ENCODE peak calls at places on chromosomes 4 and X, in ten cellular contexts. J is Calu3, T is hepatocyte, Q is gastrocnemius medialis, D is lower lobe of right lung, I is colonic mucosa, G is GM13977, M is progenitor cell of endocrine pancreas, Z is GM13976, H is tibial artery. X is an unnamed sample.
A peak's percentile ranks its signal among the peaks of the same experiment; 100 is the strongest.

GRCh38 chr4:26806331-26806730 is 54.3 kb upstream of the STIM2 start:
- DNase-seq in M (no peak), T (no peak), I (no peak), Q (no peak), G (no peak), Z (no peak), H (no peak), J (no peak), D (no peak), X (no peak)

GRCh38 chr4:124757121-124757520 is 44.6 kb upstream of the ANKRD50 start:
- DNase-seq in D (no peak), T (no peak), G (no peak), I (no peak), J (no peak), Q (no peak), Z (no peak), M (no peak), H (no peak), X (no peak)

GRCh38 chrX:65745992-65746391 is 78.5 kb downstream of the MSN start:
- DNase-seq in M (no peak), D (no peak), Z (no peak), I (no peak), H (no peak), T (no peak), G (no peak), Q (no peak), J (no peak), X (no peak)

GRCh38 chrX:155841232-155841631 is 39.9 kb upstream of the VAMP7 start:
- DNase-seq in G (no peak), J (no peak), H (no peak), Q (no peak), T (no peak), M (no peak), I (no peak), Z (no peak), D (no peak), X (no peak)

GRCh38 chrX:20361890-20362262 is 95.2 kb upstream of the RPS6KA3 start:
- DNase-seq in H (no peak), J (peak; percentile 24), D (no peak), T (peak; percentile 47), M (no peak), Z (no peak), I (no peak), Q (peak; percentile 19), G (no peak), X (no peak)

GRCh38 chrX:154046262-154046771 is 26.6 kb upstream of the IRAK1 start:
- DNase-seq in G (no peak), Z (no peak), D (no peak), T (peak; percentile 67), M (no peak), J (no peak), Q (peak; percentile 31), I (no peak), H (no peak), X (peak; percentile 68)

GRCh38 chrX:3545901-3546300 is 167.5 kb downstream of the PRKX start:
- DNase-seq in H (no peak), G (no peak), J (no peak), M (no peak), D (no peak), Q (no peak), T (no peak), Z (no peak), I (no peak), X (no peak)

GRCh38 chr4:65658117-65658516 is 12.2 kb downstream of the EPHA5 start:
- DNase-seq in G (no peak), Z (no peak), D (peak; percentile 16), T (no peak), H (no peak), Q (no peak), J (no peak), I (no peak), M (no peak), X (no peak)

GRCh38 chrX:124211312-124211942 is 121.0 kb upstream of the TEX13D start:
- DNase-seq in D (no peak), Q (no peak), Z (no peak), T (peak; percentile 37), H (no peak), J (peak; percentile 15), I (no peak), G (peak; percentile 39), M (no peak), X (no peak)

GRCh38 chr4:22692736-22693135 is at the start of gene GBA3:
- DNase-seq in G (no peak), J (no peak), T (peak; percentile 31), I (peak; percentile 44), H (no peak), Z (no peak), M (no peak), D (no peak), Q (no peak), X (no peak)

GRCh38 chr4:101527186-101527585 is 179.9 kb upstream of the PPP3CA start:
- DNase-seq in Q (no peak), D (no peak), T (no peak), G (peak; percentile 50), Z (peak; percentile 53), I (no peak), J (no peak), H (no peak), M (no peak), X (no peak)

GRCh38 chrX:56726609-56727008 is 2.4 kb upstream of the NBDY start:
- DNase-seq in H (no peak), G (peak; percentile 28), I (no peak), Q (no peak), T (peak; percentile 65), D (no peak), M (no peak), J (peak; percentile 11), Z (peak; percentile 25), X (no peak)

GRCh38 chrX:69128573-69128972 is 36.7 kb downstream of the PJA1 start:
- DNase-seq in T (no peak), D (peak; percentile 45), I (no peak), J (no peak), Z (no peak), G (no peak), Q (no peak), M (no peak), H (peak; percentile 70), X (peak; percentile 71)

GRCh38 chrX:134868766-134869495 is 121.9 kb upstream of the SMIM10 start:
- DNase-seq in G (no peak), I (no peak), M (no peak), T (no peak), H (no peak), D (no peak), Z (no peak), J (no peak), Q (no peak), X (no peak)

GRCh38 chrX:104343408-104344129 is 88.8 kb upstream of the ESX1 start:
- DNase-seq in Z (no peak), G (peak; percentile 9), Q (no peak), M (peak; percentile 13), T (peak; percentile 72), D (no peak), H (no peak), J (peak; percentile 84), I (peak; percentile 77), X (no peak)

GRCh38 chrX:15963858-15964257 is 109.2 kb upstream of the AP1S2 start:
- DNase-seq in H (no peak), Q (no peak), Z (no peak), G (no peak), D (no peak), J (no peak), M (no peak), T (no peak), I (no peak), X (no peak)
- TF ChIP-seq CTCF in H (no peak), Q (no peak), Z (no peak), G (no peak), D (no peak), J (no peak), M (no peak), T (no peak), I (no peak), X (no peak)

DNA sequence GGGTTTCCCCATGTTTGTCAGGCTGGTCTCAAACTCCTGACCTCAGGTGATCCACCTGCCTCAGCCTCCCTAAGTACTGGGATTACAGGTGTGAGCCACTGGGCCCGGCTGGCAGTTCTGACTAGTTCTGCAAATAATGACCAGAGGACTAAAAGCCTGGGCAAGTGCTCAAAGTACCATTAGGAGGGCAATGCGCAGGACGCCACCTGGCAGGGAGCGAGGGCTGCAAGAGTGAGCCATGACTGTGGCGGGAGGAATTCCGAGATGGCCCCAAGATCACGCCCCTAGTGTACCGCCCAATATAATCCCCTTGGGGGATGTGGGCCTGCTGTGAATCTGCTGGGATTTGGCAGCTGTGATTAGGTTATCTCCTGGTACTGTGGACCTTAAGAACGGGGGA is 26.2 kb upstream of the GPR78 start:
- DNase-seq in Z (no peak), D (no peak), M (no peak), I (no peak), T (no peak), H (peak; percentile 41), J (no peak), G (no peak), Q (no peak), X (peak; percentile 12)
- TF ChIP-seq CTCF in Z (no peak), D (no peak), M (no peak), I (no peak), T (no peak), H (no peak), J (no peak), G (no peak), Q (no peak), X (no peak)

GRCh38 chr4:57605374-57605773 is 495.2 kb upstream of the IGFBP7 start:
- DNase-seq in T (no peak), D (no peak), M (no peak), Q (no peak), G (no peak), Z (no peak), H (no peak), J (no peak), I (no peak), X (no peak)
- TF ChIP-seq CTCF in T (no peak), D (no peak), M (no peak), Q (no peak), G (no peak), Z (no peak), H (no peak), J (no peak), I (no peak), X (no peak)

GRCh38 chr4:28360681-28361080 is 1500.0 kb downstream of the STIM2 start:
- DNase-seq in Q (no peak), J (no peak), T (no peak), Z (no peak), M (no peak), D (no peak), G (no peak), H (no peak), I (no peak), X (no peak)

GRCh38 chr4:28354874-28355273 is 1494.2 kb downstream of the STIM2 start:
- DNase-seq in T (no peak), H (no peak), D (no peak), G (no peak), M (no peak), I (no peak), Z (no peak), Q (no peak), J (no peak), X (no peak)

GRCh38 chr4:28362169-28362568 is 1501.5 kb downstream of the STIM2 start:
- DNase-seq in I (no peak), Z (no peak), H (no peak), T (no peak), J (no peak), M (no peak), G (no peak), D (no peak), Q (no peak), X (no peak)

DNA sequence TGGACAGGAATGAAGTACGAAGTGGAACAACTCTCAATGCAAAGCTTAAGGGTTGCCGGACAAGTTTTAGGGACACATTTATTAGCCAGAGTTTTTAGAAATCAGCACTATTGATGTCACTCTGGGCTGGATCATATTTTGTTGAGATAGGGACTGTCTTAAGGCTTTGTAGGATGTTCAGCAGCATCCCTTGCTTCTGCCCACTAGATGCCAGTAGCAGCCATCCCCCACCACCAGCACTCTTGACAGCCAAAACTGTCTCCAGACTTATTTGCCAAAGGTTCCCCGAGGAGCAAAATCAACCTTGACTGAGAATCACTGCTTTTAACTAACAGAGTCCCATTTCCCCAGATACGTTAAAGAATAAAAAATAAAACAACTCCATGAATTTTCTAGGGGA is 1497.3 kb downstream of the STIM2 start:
- DNase-seq in J (no peak), T (peak; percentile 26), Q (no peak), I (no peak), Z (no peak), M (no peak), D (no peak), G (no peak), H (no peak), X (no peak)
- TF ChIP-seq CTCF in J (no peak), T (peak; percentile 22), Q (no peak), I (no peak), Z (no peak), M (no peak), D (no peak), G (peak; percentile 31), H (no peak), X (no peak)